ENCODE peak calls at places on chromosomes 3 and 15, in ten cellular contexts. C, N, J, E, X, Q, F, O, L and B are unnamed samples.
A peak's percentile ranks its signal among the peaks of the same experiment; 100 is the strongest.

GRCh38 chr3:150765949-150766720 is 3.2 kb upstream of the SIAH2 start:
- DNase-seq in Q (no peak), E (no peak), X (no peak), O (no peak), F (peak; percentile 55), J (no peak), N (peak; percentile 85), C (no peak), L (no peak), B (no peak)

GRCh38 chr15:46701347-46701746 is 1016.0 kb upstream of the SEMA6D start:
- DNase-seq in N (no peak), Q (no peak), X (no peak), E (no peak), C (no peak), O (no peak), J (no peak), F (no peak), L (no peak), B (no peak)

GRCh38 chr15:95932676-95933075 is 397.8 kb upstream of the NR2F2 start:
- DNase-seq in L (no peak), J (no peak), E (no peak), O (no peak), Q (no peak), C (no peak), F (peak; percentile 34), N (no peak), X (no peak), B (no peak)

GRCh38 chr3:133097214-133097613 is 59.0 kb downstream of the TMEM108 start:
- DNase-seq in L (no peak), O (no peak), X (no peak), E (no peak), Q (no peak), C (peak; percentile 77), F (peak; percentile 31), J (no peak), N (no peak), B (no peak)

GRCh38 chr3:177402533-177402932 is 205.3 kb upstream of the TBL1XR1 start:
- DNase-seq in E (no peak), X (no peak), N (no peak), L (no peak), O (no peak), C (no peak), F (no peak), J (no peak), Q (no peak), B (no peak)

GRCh38 chr3:195895900-195896360 is 12.4 kb downstream of the TNK2 start:
- DNase-seq in L (no peak), F (no peak), X (no peak), J (no peak), O (peak; percentile 90), N (no peak), C (peak; percentile 28), Q (peak; percentile 91), E (peak; percentile 81), B (no peak)

GRCh38 chr3:128489860-128490649 is 2.9 kb downstream of the GATA2 start:
- DNase-seq in N (no peak), F (no peak), O (peak; percentile 75), C (no peak), L (no peak), Q (no peak), E (no peak), J (no peak), X (no peak), B (no peak)

GRCh38 chr3:5197022-5197421 is 9.5 kb downstream of the EDEM1 start:
- DNase-seq in J (no peak), E (no peak), L (no peak), F (no peak), X (peak; percentile 30), O (no peak), C (peak; percentile 63), Q (no peak), N (no peak), B (no peak)

GRCh38 chr3:20905210-20905805 is 719.3 kb upstream of the SGO1 start:
- DNase-seq in C (no peak), J (no peak), N (no peak), X (no peak), L (no peak), E (no peak), Q (no peak), O (no peak), F (no peak), B (no peak)

GRCh38 chr15:53835309-53835708 is 75.8 kb upstream of the WDR72 start:
- DNase-seq in C (no peak), E (no peak), X (peak; percentile 3), L (no peak), F (no peak), O (no peak), Q (no peak), J (no peak), N (no peak), B (no peak)

GRCh38 chr3:63964287-63965073 is 52.3 kb upstream of the SCAANT1 start:
- DNase-seq in L (no peak), C (no peak), J (no peak), X (no peak), O (no peak), N (no peak), F (no peak), E (no peak), Q (no peak), B (no peak)
- H3K27ac ChIP-seq in L (no peak overlapping the region), C (no peak overlapping the region), J (no peak overlapping the region), X (no peak overlapping the region), O (no peak overlapping the region), N (peak overlapping the region; percentile 44), F (no peak overlapping the region), E (no peak overlapping the region), Q (peak overlapping the region; percentile 51), B (no peak overlapping the region)

GRCh38 chr3:45991341-45991740 is 4.3 kb downstream of the FYCO1 start:
- DNase-seq in X (no peak), Q (no peak), C (no peak), E (no peak), L (no peak), N (no peak), O (no peak), J (no peak), F (no peak), B (no peak)

GRCh38 chr3:45994661-45995369 is 809 bp downstream of the FYCO1 start:
- DNase-seq in Q (peak; percentile 65), X (peak; percentile 12), L (no peak), E (no peak), O (peak; percentile 61), F (no peak), N (no peak), J (no peak), C (no peak), B (no peak)

GRCh38 chr3:45993421-45994027 is 2.1 kb downstream of the FYCO1 start:
- DNase-seq in X (no peak), L (no peak), J (no peak), E (no peak), O (no peak), N (no peak), F (no peak), C (no peak), Q (no peak), B (no peak)

GRCh38 chr3:45992820-45993219 is 2.8 kb downstream of the FYCO1 start:
- DNase-seq in O (no peak), F (no peak), Q (no peak), J (no peak), E (no peak), C (no peak), X (no peak), L (no peak), N (no peak), B (no peak)

GRCh38 chr3:45992133-45992729 is 3.4 kb downstream of the FYCO1 start:
- DNase-seq in E (no peak), C (no peak), L (no peak), X (no peak), J (no peak), Q (no peak), O (no peak), F (no peak), N (no peak), B (no peak)
- H3K27ac ChIP-seq in E (peak overlapping the region; percentile 98), C (no peak overlapping the region), L (no peak overlapping the region), X (no peak overlapping the region), J (peak overlapping the region; percentile 99), Q (peak overlapping the region; percentile 99), O (peak overlapping the region; percentile 94), F (no peak overlapping the region), N (peak overlapping the region; percentile 10), B (no peak overlapping the region)

GRCh38 chr3:149441662-149442442 is 32.6 kb upstream of the TM4SF4 start:
- DNase-seq in L (no peak), N (no peak), C (no peak), Q (no peak), X (no peak), O (no peak), J (no peak), E (no peak), F (no peak), B (no peak)

GRCh38 chr3:149437710-149438109 is 36.8 kb upstream of the TM4SF4 start:
- DNase-seq in E (no peak), O (no peak), F (no peak), Q (no peak), X (no peak), J (no peak), C (no peak), N (no peak), L (no peak), B (no peak)

GRCh38 chr3:149443545-149443912 is 31.0 kb upstream of the TM4SF4 start:
- DNase-seq in C (no peak), E (no peak), J (no peak), X (no peak), F (no peak), L (no peak), N (no peak), O (no peak), Q (no peak), B (no peak)

GRCh38 chr3:149438981-149439380 is 35.5 kb upstream of the TM4SF4 start:
- DNase-seq in N (no peak), Q (no peak), L (no peak), E (no peak), C (no peak), O (no peak), X (no peak), F (no peak), J (no peak), B (no peak)

DNA sequence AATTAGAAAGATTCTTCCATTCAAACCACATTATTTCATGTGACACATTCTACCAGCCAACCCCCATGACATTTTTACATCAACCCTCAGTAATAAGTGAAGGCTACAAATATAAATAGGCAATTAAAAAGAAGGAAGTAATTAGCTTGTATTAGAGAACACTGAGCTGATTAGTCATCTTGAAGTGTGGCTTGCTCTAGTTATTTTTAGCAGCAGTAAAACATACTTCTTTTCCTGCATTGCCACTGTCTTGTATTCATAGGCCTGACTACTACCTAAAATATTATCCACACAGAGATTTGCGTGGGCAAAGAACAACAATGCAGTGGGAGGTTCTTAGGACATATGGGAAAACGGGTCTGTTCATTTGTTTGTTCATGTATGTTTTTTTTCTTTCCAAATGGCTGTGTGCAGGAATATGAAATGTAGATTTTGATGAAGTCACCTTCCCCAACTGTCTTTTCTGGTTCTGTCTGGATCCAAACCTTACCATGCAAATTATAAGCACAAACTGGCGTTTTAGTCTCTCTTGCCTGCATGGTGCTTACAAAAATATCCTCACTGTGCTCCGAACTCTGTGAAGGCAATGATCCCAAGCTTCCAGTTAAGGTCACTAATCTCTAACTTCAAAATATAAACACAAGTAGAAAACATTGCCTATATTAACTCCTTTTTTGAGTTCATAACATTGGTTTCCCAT is 31.5 kb upstream of the TM4SF4 start:
- DNase-seq in F (peak; percentile 85), Q (no peak), L (no peak), C (peak; percentile 59), X (peak; percentile 18), E (no peak), J (no peak), O (no peak), N (peak; percentile 35), B (no peak)
- H3K27ac ChIP-seq in F (no peak overlapping the region), Q (peak overlapping the region; percentile 46), L (no peak overlapping the region), C (peak overlapping the region; percentile 58), X (no peak overlapping the region), E (no peak overlapping the region), J (no peak overlapping the region), O (no peak overlapping the region), N (no peak overlapping the region), B (peak overlapping the region; percentile 43)

GRCh38 chr3:29447946-29448632 is 167.2 kb downstream of the RBMS3 start:
- DNase-seq in O (no peak), X (no peak), L (no peak), J (no peak), N (no peak), Q (no peak), C (no peak), F (no peak), E (no peak), B (no peak)
- H3K27ac ChIP-seq in O (no peak overlapping the region), X (no peak overlapping the region), L (no peak overlapping the region), J (no peak overlapping the region), N (no peak overlapping the region), Q (no peak overlapping the region), C (no peak overlapping the region), F (no peak overlapping the region), E (no peak overlapping the region), B (no peak overlapping the region)